ENCODE peak calls at places on chromosomes 3 and 15, in five cellular contexts. B, K, U, L and C are unnamed samples.

GRCh38 chr15:74763416-74763815 is 14.8 kb downstream of the CYP1A2 start:
- DNase-seq in L (no peak), K (no peak), B (no peak), U (no peak), C (no peak)

GRCh38 chr15:56367156-56367555 is 1.9 kb downstream of the TEX9 start:
- DNase-seq in K (no peak), L (no peak), U (no peak), B (no peak), C (no peak)

GRCh38 chr15:51727141-51727897 is 10.1 kb downstream of the LYSMD2 start:
- DNase-seq in B (no peak), U (no peak), K (peak), L (no peak), C (peak)

GRCh38 chr15:60476713-60477112 is 2.2 kb downstream of the ICE2 start:
- DNase-seq in B (no peak), U (no peak), L (no peak), K (peak), C (no peak)

GRCh38 chr3:120743556-120744195 is 1.1 kb downstream of the GTF2E1 start:
- DNase-seq in K (peak), U (no peak), B (no peak), L (no peak), C (peak)

GRCh38 chr3:158789592-158789991 is 12.3 kb upstream of the MFSD1 start:
- DNase-seq in K (peak), B (no peak), U (no peak), L (no peak), C (peak)

GRCh38 chr15:29470794-29471193 is 201.2 kb upstream of the NSMCE3 start:
- DNase-seq in K (no peak), U (no peak), B (peak), L (no peak), C (no peak)

GRCh38 chr3:50269460-50269859 is 513 bp downstream of the SEMA3B start:
- DNase-seq in U (no peak), L (no peak), B (no peak), K (no peak), C (no peak)

GRCh38 chr3:73255609-73256029 is 194.2 kb downstream of the EBLN2 start:
- DNase-seq in U (no peak), B (peak), K (peak), L (no peak), C (peak)

GRCh38 chr15:66294932-66295235 is 1.5 kb downstream of the DIS3L start:
- DNase-seq in L (no peak), K (peak), B (no peak), U (no peak), C (no peak)

GRCh38 chr3:8324727-8325126 is 176.9 kb upstream of the LMCD1 start:
- DNase-seq in L (peak), K (peak), U (peak), B (no peak), C (peak)

GRCh38 chr3:98532709-98533571 is 1.2 kb downstream of the GPR15 start:
- DNase-seq in U (no peak), B (no peak), K (no peak), L (no peak), C (no peak)

GRCh38 chr3:183943739-183944138 is 59.1 kb upstream of the PARL start:
- DNase-seq in L (no peak), B (no peak), K (no peak), U (no peak), C (no peak)

GRCh38 chr15:90264649-90265048 is 823 bp upstream of the NGRN start:
- DNase-seq in U (no peak), K (no peak), L (no peak), B (no peak), C (peak)

GRCh38 chr15:34802371-34802770 is 7.0 kb upstream of the ACTC1 start:
- DNase-seq in K (no peak), L (no peak), U (no peak), B (no peak), C (no peak)

GRCh38 chr15:33405096-33405495 is 94.3 kb downstream of the RYR3 start:
- DNase-seq in K (no peak), L (no peak), B (no peak), U (no peak), C (no peak)

GRCh38 chr3:117302448-117302847 is 592.9 kb downstream of the TUSC7 start:
- DNase-seq in U (no peak), B (no peak), K (no peak), L (no peak), C (no peak)

GRCh38 chr15:89179966-89180875 is 41.2 kb downstream of the RLBP1 start:
- DNase-seq in L (no peak), K (no peak), U (no peak), B (no peak), C (no peak)

GRCh38 chr15:83858820-83859505 is 205.0 kb downstream of the ADAMTSL3 start:
- DNase-seq in U (no peak), K (peak), L (no peak), B (no peak), C (peak)

GRCh38 chr15:49906976-49907375 is 212.1 kb downstream of the ATP8B4 start:
- DNase-seq in B (no peak), U (no peak), L (no peak), K (no peak), C (no peak)

GRCh38 chr15:32671339-32672325 is 30.1 kb downstream of the SCG5 start:
- DNase-seq in B (no peak), U (no peak), L (no peak), K (peak), C (no peak)

GRCh38 chr3:94784274-94784673 is 721.4 kb downstream of the NSUN3 start:
- DNase-seq in K (no peak), B (no peak), U (no peak), L (no peak), C (no peak)

GRCh38 chr3:97830627-97831026 is 8.8 kb downstream of the CRYBG3 start:
- DNase-seq in L (no peak), K (no peak), B (no peak), U (no peak), C (no peak)

GRCh38 chr3:112806903-112807302 is 39.8 kb downstream of the CD200R1L start:
- DNase-seq in L (no peak), U (no peak), B (no peak), K (no peak), C (no peak)

GRCh38 chr3:36210840-36211655 is 169.3 kb upstream of the STAC start:
- DNase-seq in B (no peak), L (no peak), U (no peak), K (no peak), C (no peak)

GRCh38 chr3:44981220-44981619 is 5.2 kb downstream of the EXOSC7 start:
- DNase-seq in B (no peak), U (no peak), K (no peak), L (no peak), C (no peak)

GRCh38 chr3:172086071-172086470 is 46.7 kb downstream of the FNDC3B start:
- DNase-seq in L (no peak), K (no peak), U (no peak), B (no peak), C (no peak)
- H3K4me3 ChIP-seq in L (no peak), K (no peak), U (no peak), B (no peak), C (no peak)

DNA sequence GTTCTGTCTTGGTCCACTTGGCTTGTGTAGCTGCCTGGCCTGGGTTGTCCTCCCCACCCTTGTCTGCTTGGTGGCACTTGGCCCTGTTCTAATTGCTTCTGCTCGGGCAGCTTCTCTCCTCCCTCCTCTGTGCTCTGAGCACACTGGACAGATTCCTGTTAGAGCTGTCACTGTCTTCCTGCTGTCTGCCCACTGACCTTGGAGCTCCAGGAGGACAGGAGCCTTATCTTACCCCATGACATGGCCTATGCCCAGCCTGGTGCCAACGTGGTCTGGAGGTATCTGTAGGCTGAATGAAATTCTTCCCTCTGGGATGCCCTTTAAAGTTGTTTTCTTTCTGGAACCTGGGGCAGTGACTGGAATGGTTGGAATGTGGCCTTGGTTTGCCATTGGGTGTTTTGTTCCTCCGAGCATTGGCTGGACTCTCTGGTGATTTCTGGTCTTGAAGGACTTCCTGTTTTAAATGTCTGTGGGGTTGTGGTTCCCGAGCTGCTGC is 94.1 kb downstream of the FAM43A start:
- DNase-seq in K (no peak), U (no peak), L (no peak), B (no peak), C (no peak)
- H3K4me3 ChIP-seq in K (no peak), U (no peak), L (no peak), B (no peak), C (no peak)

GRCh38 chr3:43023066-43023465 is 44.0 kb downstream of the GASK1A start:
- DNase-seq in U (no peak), K (no peak), B (no peak), L (no peak), C (no peak)
- H3K4me3 ChIP-seq in U (no peak), K (no peak), B (no peak), L (peak), C (no peak)

GRCh38 chr3:40524571-40525285 is at the start of gene ZNF621:
- DNase-seq in B (peak), U (peak), L (peak), K (peak), C (peak)

GRCh38 chr3:40524222-40524570 is 564 bp upstream of the ZNF621 start:
- DNase-seq in B (no peak), K (no peak), L (no peak), U (no peak), C (no peak)

GRCh38 chr3:40528426-40528825 is 3.7 kb downstream of the ZNF621 start:
- DNase-seq in L (no peak), B (no peak), K (no peak), U (no peak), C (no peak)

GRCh38 chr3:40521254-40521653 is 3.5 kb upstream of the ZNF621 start:
- DNase-seq in L (no peak), B (no peak), U (no peak), K (no peak), C (no peak)

DNA sequence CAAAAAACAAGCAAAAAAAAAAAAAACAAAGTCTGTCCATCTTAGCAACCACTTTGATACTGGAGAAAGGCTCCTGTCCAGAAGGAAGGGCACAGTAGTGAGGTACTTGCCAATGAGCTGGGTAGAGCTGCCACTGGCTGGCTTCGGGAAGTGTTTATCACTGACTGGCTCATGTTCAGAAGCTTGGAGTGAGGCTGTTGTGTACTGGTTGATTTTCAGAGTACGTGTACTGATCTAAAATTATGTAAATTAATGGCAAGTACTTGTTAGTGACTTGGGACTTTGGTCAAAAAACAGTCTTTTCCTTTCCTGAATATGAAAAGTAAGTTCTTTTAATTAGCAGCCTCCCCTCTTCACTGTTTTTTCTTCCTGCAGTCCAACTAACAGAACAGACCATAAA is 979 bp upstream of the ZNF621 start:
- DNase-seq in L (no peak), K (peak), B (no peak), U (peak), C (no peak)
- H3K4me3 ChIP-seq in L (peak), K (no peak), B (no peak), U (no peak), C (no peak)

DNA sequence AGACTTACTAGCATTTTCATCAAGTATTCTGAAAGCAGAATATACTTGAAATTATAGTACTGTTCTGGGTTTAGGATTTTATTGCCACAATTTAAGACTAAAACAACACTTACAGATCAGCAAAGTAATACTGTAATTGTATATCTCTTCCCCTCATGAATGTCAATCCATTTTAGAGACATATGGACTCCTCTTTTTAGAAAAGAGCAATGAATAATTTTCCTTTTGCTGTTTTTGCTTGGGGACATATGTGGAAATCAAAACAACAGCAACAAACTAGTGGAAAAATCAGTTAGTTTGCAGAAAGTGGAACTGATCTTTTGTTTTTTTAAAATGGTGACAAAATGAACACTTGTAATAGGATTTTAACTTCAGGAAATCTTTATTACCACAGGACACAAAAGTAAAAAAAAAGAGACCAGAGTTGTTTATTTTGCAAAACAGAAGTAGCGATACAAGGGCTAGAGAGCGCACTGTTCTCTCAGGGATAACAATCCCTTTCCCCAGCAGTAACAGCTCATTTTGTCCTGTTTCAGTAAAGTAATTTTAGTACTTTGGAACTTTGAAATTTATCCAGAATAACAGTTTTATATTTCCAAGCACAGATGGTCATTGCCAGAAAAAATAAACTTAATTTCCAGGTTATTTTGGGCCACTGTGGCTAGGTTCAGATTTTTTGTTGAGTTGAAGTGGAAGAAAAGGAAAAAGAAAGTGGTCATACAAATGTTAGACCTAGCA is 17.1 kb downstream of the LEKR1 start:
- DNase-seq in B (no peak), K (no peak), L (no peak), U (no peak), C (no peak)
- H3K4me3 ChIP-seq in B (no peak), K (no peak), L (no peak), U (no peak), C (no peak)

GRCh38 chr3:170058127-170058526 is 20.3 kb downstream of the GPR160 start:
- DNase-seq in B (no peak), U (no peak), L (no peak), K (no peak), C (no peak)

GRCh38 chr3:170057550-170057949 is 19.8 kb downstream of the GPR160 start:
- DNase-seq in K (no peak), L (no peak), U (no peak), B (no peak), C (no peak)

GRCh38 chr3:170062068-170062467 is 24.3 kb downstream of the GPR160 start:
- DNase-seq in L (no peak), B (no peak), K (no peak), U (no peak), C (no peak)

GRCh38 chr3:170056710-170057454 is 19.1 kb downstream of the GPR160 start:
- DNase-seq in L (no peak), K (no peak), B (no peak), U (no peak), C (no peak)

DNA sequence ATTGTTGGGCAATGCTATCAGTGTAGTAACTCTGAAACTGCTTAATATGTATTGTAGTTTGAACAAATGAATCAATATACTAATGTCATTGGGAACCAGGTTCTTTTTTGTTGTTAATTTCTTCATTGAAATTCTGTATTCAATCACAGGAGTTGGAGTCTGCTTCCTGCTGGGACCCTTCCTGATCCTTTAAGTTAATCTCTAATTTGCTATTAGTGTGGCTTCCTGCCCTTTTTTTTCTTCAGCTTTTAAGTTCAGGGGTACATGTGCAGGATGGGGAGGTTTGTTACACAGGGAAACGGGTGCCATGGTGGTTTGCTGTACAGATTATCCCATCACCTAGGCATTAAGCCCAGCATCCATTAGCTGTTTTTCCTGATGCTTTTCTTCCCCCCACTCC is 21.7 kb downstream of the GPR160 start:
- DNase-seq in L (no peak), K (no peak), B (no peak), U (no peak), C (no peak)
- H3K4me3 ChIP-seq in L (no peak), K (no peak), B (no peak), U (no peak), C (no peak)

GRCh38 chr15:100920516-100921135 is 1.5 kb downstream of the LRRK1 start:
- DNase-seq in B (no peak), L (no peak), K (no peak), U (no peak), C (no peak)
- H3K4me3 ChIP-seq in B (no peak), L (no peak), K (peak), U (no peak), C (peak)

GRCh38 chr3:99639579-99639978 is 1.2 kb downstream of the COL8A1 start:
- DNase-seq in U (no peak), L (no peak), B (no peak), K (no peak), C (no peak)
- H3K4me3 ChIP-seq in U (no peak), L (no peak), B (peak), K (peak), C (peak)

GRCh38 chr3:16290007-16290826 is 25.2 kb downstream of the OXNAD1 start:
- DNase-seq in L (peak), K (peak), U (peak), B (no peak), C (peak)

GRCh38 chr3:16286161-16286560 is 21.1 kb downstream of the OXNAD1 start:
- DNase-seq in L (peak), U (no peak), K (no peak), B (no peak), C (no peak)

GRCh38 chr3:16288664-16289063 is 23.7 kb downstream of the OXNAD1 start:
- DNase-seq in B (no peak), K (no peak), L (no peak), U (peak), C (no peak)

GRCh38 chr3:16289144-16289889 is 24.3 kb downstream of the OXNAD1 start:
- DNase-seq in U (no peak), L (no peak), K (peak), B (no peak), C (no peak)

DNA sequence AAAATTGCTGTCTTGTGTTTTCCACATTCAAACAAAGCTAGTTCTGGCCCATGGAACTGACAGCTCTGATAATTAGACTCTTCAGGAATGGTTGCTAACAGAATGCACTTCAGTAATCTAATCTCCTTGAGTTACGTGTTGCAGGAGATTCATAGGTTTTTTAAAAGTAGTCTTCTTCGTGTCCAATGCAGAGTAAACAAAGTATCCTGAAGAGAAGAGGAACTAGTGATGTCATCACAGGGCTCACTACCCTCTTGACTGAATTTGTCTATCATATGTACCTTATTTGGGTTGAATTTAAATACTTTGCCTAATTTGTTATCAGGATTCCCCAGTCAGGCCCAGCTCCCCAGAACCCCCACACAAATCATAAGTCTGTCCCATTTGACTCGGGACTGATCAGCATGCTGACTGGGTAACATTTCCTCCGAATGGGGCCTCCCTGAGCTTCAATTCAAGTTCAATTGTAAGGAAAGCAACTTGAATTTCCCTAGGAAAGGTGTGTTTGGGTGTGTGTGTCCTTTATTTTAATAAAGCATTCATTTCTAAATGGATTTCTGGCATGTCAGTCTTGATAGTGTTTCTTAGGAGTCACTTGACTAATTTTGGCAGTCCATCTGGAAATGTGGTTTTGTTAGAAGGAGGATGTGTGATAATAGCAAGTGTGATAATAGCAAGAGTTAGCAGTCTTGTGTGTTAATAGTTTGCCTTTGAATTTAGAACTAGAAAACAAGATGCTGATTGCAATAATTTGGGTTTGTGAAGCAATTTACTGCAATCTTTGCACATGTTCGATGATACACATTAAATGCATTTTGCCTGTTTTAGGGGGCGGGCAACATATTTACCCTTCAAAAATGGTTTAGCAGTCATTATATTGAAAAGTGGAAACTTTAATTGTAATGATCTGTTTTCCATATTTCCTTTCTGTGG is 21.9 kb downstream of the OXNAD1 start:
- DNase-seq in L (no peak), B (no peak), K (no peak), U (no peak), C (no peak)
- H3K4me3 ChIP-seq in L (peak), B (no peak), K (no peak), U (no peak), C (no peak)